ENCODE peak calls at places on chromosome 3, in nine cellular contexts. O is upper lobe of right lung, A is adipocyte, R is fibroblast of lung, X is transverse colon, Q is KBM-7, Y is Karpas-422, S is mammary epithelial cell, P is progenitor cell of endocrine pancreas. B is an unnamed sample.

GRCh38 chr3:183490653-183491052 is 62.2 kb upstream of the MCF2L2 start:
- DNase-seq in O (no peak), A (no peak), R (peak), X (peak), Q (peak), Y (no peak), S (peak), P (no peak), B (peak)

GRCh38 chr3:61111764-61112163 is 139.5 kb downstream of the FHIT start:
- DNase-seq in O (no peak), A (no peak), R (no peak), X (peak), Q (no peak), Y (no peak), S (no peak), P (no peak), B (no peak)

GRCh38 chr3:4834403-4834866 is 144.8 kb upstream of the BHLHE40 start:
- DNase-seq in O (peak), A (no peak), R (peak), X (peak), Q (peak), Y (no peak), S (no peak), P (no peak), B (no peak)

GRCh38 chr3:9404680-9405079 is 7.3 kb downstream of the SETD5 start:
- DNase-seq in O (no peak), A (no peak), R (no peak), X (no peak), Q (no peak), Y (no peak), S (peak), P (no peak), B (no peak)

GRCh38 chr3:147368151-147368550 is 38.2 kb downstream of the ZIC4 start:
- DNase-seq in O (no peak), A (no peak), R (no peak), X (no peak), Q (no peak), Y (no peak), S (no peak), P (no peak), B (no peak)

GRCh38 chr3:50580683-50581458 is 11.5 kb downstream of the HEMK1 start:
- DNase-seq in O (no peak), A (no peak), R (no peak), X (no peak), Q (no peak), Y (no peak), S (no peak), P (no peak), B (no peak)

GRCh38 chr3:16448691-16449090 is 64.8 kb downstream of the RFTN1 start:
- DNase-seq in O (no peak), A (peak), R (peak), X (peak), Q (no peak), Y (peak), S (peak), P (no peak), B (peak)

GRCh38 chr3:20406621-20407020 is 220.6 kb upstream of the SGO1 start:
- DNase-seq in O (no peak), A (peak), R (peak), X (no peak), Q (no peak), Y (no peak), S (no peak), P (no peak), B (no peak)

GRCh38 chr3:21920431-21920830 is 169.4 kb upstream of the ZNF385D start:
- DNase-seq in O (no peak), A (peak), R (peak), X (no peak), Q (no peak), Y (no peak), S (peak), P (no peak), B (no peak)

GRCh38 chr3:56816061-56816460 is 14.3 kb upstream of the ARHGEF3 start:
- DNase-seq in O (no peak), A (no peak), R (no peak), X (no peak), Q (no peak), Y (no peak), S (no peak), P (no peak), B (no peak)

GRCh38 chr3:134445631-134446030 is 40.2 kb downstream of the ANAPC13 start:
- DNase-seq in O (no peak), A (peak), R (peak), X (no peak), Q (no peak), Y (no peak), S (peak), P (no peak), B (no peak)

GRCh38 chr3:36774072-36774471 is 9.7 kb upstream of the DCLK3 start:
- DNase-seq in O (no peak), A (peak), R (peak), X (no peak), Q (no peak), Y (no peak), S (no peak), P (no peak), B (no peak)

GRCh38 chr3:157145566-157145965 is 14.4 kb downstream of the CCNL1 start:
- DNase-seq in O (no peak), A (peak), R (peak), X (no peak), Q (no peak), Y (no peak), S (no peak), P (no peak), B (no peak)

GRCh38 chr3:166456291-166456690 is 619.1 kb upstream of the BCHE start:
- DNase-seq in O (no peak), A (no peak), R (peak), X (no peak), Q (no peak), Y (no peak), S (no peak), P (no peak), B (no peak)

GRCh38 chr3:41267975-41268640 is 68.8 kb downstream of the CTNNB1 start:
- DNase-seq in O (no peak), A (peak), R (peak), X (no peak), Q (no peak), Y (no peak), S (peak), P (no peak), B (no peak)

GRCh38 chr3:53084310-53085001 is 38.6 kb upstream of the SFMBT1 start:
- DNase-seq in O (peak), A (no peak), R (peak), X (no peak), Q (no peak), Y (no peak), S (no peak), P (no peak), B (no peak)

GRCh38 chr3:95899494-95899893 is 914.9 kb upstream of the EPHA6 start:
- DNase-seq in O (no peak), A (peak), R (peak), X (no peak), Q (no peak), Y (no peak), S (no peak), P (no peak), B (no peak)

GRCh38 chr3:38960953-38961622 is 90.7 kb downstream of the SCN11A start:
- DNase-seq in O (no peak), A (peak), R (peak), X (peak), Q (peak), Y (peak), S (peak), P (peak), B (peak)

GRCh38 chr3:118587037-118587741 is 447.5 kb downstream of the IGSF11 start:
- DNase-seq in O (no peak), A (no peak), R (no peak), X (no peak), Q (no peak), Y (no peak), S (peak), P (no peak), B (no peak)

GRCh38 chr3:183438749-183439148 is 10.3 kb upstream of the MCF2L2 start:
- DNase-seq in O (no peak), A (no peak), R (no peak), X (peak), Q (no peak), Y (no peak), S (no peak), P (no peak), B (no peak)

B was measured in prostate gland.